ENCODE peak calls at places on chromosomes 16 and 17, in four cellular contexts. Q is neuronal stem cell, G is H9, P is mesendoderm. V is an unnamed sample.

GRCh38 chr17:49739662-49740271 is 24.2 kb downstream of the FAM117A start:
- DNase-seq in Q (no peak), G (no peak), P (peak), V (no peak)

GRCh38 chr17:42236760-42237159 is 39.4 kb downstream of the STAT5B start:
- DNase-seq in Q (no peak), G (no peak), P (no peak), V (no peak)

GRCh38 chr16:86618431-86619262 is 40.3 kb downstream of the FOXL1 start:
- DNase-seq in Q (no peak), G (no peak), P (no peak), V (no peak)

GRCh38 chr17:74239169-74239568 is 25.8 kb downstream of the TTYH2 start:
- DNase-seq in Q (no peak), G (no peak), P (no peak), V (peak)

GRCh38 chr16:55264949-55265348 is 59.1 kb upstream of the IRX6 start:
- DNase-seq in Q (no peak), G (no peak), P (no peak), V (no peak)

GRCh38 chr17:57701121-57701520 is 44.0 kb downstream of the CCDC182 start:
- DNase-seq in Q (no peak), G (no peak), P (no peak), V (no peak)

GRCh38 chr17:42112552-42113176 is at the start of gene DHX58:
- DNase-seq in Q (no peak), G (no peak), P (no peak), V (peak)

GRCh38 chr17:57708401-57708800 is 36.7 kb downstream of the CCDC182 start:
- DNase-seq in Q (no peak), G (no peak), P (peak), V (no peak)

GRCh38 chr17:11869680-11870394 is 127.4 kb downstream of the ZNF18 start:
- DNase-seq in Q (no peak), G (peak), P (no peak), V (no peak)

GRCh38 chr17:31015639-31016038 is 44.8 kb downstream of the RNF135 start:
- DNase-seq in Q (no peak), G (no peak), P (no peak), V (no peak)

GRCh38 chr17:4881761-4882555 is 17.4 kb upstream of the C17orf107 start:
- DNase-seq in Q (peak), G (peak), P (peak), V (peak)

GRCh38 chr17:6713130-6713917 is at the start of gene SLC13A5:
- DNase-seq in Q (peak), G (peak), P (peak), V (no peak)

GRCh38 chr16:56424791-56425438 is 430 bp downstream of the AMFR start:
- DNase-seq in Q (peak), G (peak), P (peak), V (no peak)

GRCh38 chr17:63196772-63197335 is 230.8 kb downstream of the TANC2 start:
- DNase-seq in Q (no peak), G (no peak), P (no peak), V (no peak)

GRCh38 chr17:50203086-50203485 is 1.7 kb upstream of the COL1A1 start:
- DNase-seq in Q (no peak), G (no peak), P (no peak), V (no peak)

GRCh38 chr16:21638573-21638975 is 13.8 kb downstream of the IGSF6 start:
- DNase-seq in Q (no peak), G (no peak), P (no peak), V (no peak)

GRCh38 chr16:75760018-75760519 is 33.8 kb upstream of the CPHXL start:
- DNase-seq in Q (no peak), G (no peak), P (no peak), V (no peak)

GRCh38 chr16:75754126-75754525 is 27.8 kb upstream of the CPHXL start:
- DNase-seq in Q (no peak), G (no peak), P (no peak), V (peak)

GRCh38 chr16:75762746-75763145 is 36.5 kb upstream of the CPHXL start:
- DNase-seq in Q (no peak), G (no peak), P (no peak), V (no peak)

GRCh38 chr16:75761111-75761510 is 34.8 kb upstream of the CPHXL start:
- DNase-seq in Q (no peak), G (no peak), P (peak), V (no peak)

GRCh38 chr16:75758215-75758614 is 31.9 kb upstream of the CPHXL start:
- DNase-seq in Q (no peak), G (no peak), P (no peak), V (no peak)
- H2BK120ac ChIP-seq in Q (no peak), G (no peak), P (no peak), V (no peak)

DNA sequence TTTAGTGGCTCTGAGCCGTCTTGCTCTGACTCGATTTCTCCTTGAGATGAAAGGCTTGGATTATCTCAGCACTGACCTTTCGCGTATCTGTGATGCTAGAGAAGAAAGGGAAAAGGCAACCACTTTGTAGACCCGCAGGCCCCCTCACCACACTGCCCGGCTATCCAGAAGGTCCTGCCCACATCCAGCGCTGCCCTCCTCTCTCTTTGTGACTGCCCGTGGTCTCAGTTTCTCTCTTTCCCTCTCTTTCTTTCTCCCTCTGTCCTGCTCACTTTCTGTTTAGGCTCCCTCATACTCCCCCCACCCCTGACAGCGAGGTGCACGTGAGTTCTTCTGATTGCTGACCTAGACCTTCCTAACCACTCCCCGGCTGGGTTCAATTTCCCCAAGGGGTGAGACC is 12.8 kb upstream of the TBX21 start:
- DNase-seq in Q (no peak), G (no peak), P (no peak), V (no peak)
- H2BK120ac ChIP-seq in Q (no peak), G (no peak), P (no peak), V (no peak)

GRCh38 chr16:29804455-29805231 is 1.7 kb upstream of the MAZ start:
- DNase-seq in Q (no peak), G (no peak), P (peak), V (no peak)
- H2BK120ac ChIP-seq in Q (peak), G (no peak), P (peak), V (peak)

GRCh38 chr17:82299452-82299851 is 18.0 kb downstream of the CD7 start:
- DNase-seq in Q (no peak), G (peak), P (no peak), V (no peak)
- H2BK120ac ChIP-seq in Q (peak), G (no peak), P (no peak), V (no peak)

GRCh38 chr16:10964039-10964890 is 19.9 kb downstream of the CLEC16A start:
- DNase-seq in Q (peak), G (peak), P (peak), V (peak)
- H2BK120ac ChIP-seq in Q (no peak), G (no peak), P (no peak), V (no peak)

DNA sequence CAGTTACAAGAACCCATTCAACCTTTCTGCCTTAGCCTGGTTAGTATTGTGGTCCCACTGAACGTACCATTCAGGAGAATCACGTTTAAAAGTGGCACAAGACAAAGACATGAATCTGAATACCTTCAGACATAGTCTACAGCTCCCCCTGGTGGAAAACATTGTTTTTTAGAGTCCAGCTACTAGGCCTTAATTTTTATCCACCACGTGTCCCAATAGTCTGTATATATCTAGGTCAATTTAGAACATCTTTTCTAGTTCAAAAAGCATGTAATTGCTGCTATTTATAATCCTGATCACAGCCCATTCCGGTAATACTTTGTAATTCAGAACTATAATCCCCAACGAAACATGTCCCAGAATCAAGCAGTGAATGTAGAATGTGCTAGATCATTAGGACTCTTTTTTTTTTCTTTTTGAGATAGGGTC is 13.7 kb upstream of the GUCY2D start:
- DNase-seq in Q (peak), G (no peak), P (peak), V (peak)
- H2BK120ac ChIP-seq in Q (no peak), G (no peak), P (no peak), V (no peak)

DNA sequence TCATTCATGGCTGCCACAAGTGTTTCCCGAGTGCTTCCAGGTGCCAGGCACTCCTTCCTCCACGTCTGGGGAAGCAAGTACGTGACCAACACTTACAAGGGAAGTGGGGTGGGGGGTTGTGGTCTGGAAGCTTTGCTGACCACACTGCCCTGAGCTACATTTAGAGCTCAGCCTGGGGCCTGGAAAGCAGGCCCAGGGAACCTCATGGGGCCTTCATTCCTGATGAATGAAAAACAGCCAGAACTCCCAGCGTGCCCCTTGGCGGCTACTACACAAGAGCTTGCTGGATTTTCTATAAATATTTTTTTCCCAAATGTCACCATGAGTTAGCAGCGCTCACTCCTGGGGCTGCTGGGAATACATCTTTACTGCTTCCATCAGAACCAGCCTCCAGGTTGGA is 73.3 kb downstream of the ABCC12 start:
- DNase-seq in Q (no peak), G (no peak), P (no peak), V (no peak)
- H2BK120ac ChIP-seq in Q (no peak), G (no peak), P (no peak), V (no peak)

GRCh38 chr17:79036609-79037008 is 12.6 kb downstream of the C1QTNF1 start:
- DNase-seq in Q (no peak), G (no peak), P (no peak), V (no peak)
- H2BK120ac ChIP-seq in Q (no peak), G (no peak), P (no peak), V (no peak)